ENCODE peak calls at places on chromosome 13, in nine cellular contexts. F, X, L, U, I, T, M, Y and D are unnamed samples.

GRCh38 chr13:109649713-109650112 is 136.7 kb downstream of the IRS2 start:
- DNase-seq in F (no peak), X (no peak), L (no peak), U (no peak), I (no peak), T (no peak), M (no peak), Y (no peak), D (no peak)

GRCh38 chr13:32415019-32415418 is 12.9 kb downstream of the N4BP2L1 start:
- DNase-seq in F (no peak), X (no peak), L (no peak), U (peak; percentile 36), I (peak; percentile 37), T (no peak), M (no peak), Y (no peak), D (no peak)

GRCh38 chr13:37148501-37148900 is 43.0 kb upstream of the CSNK1A1L start:
- DNase-seq in F (no peak), X (no peak), L (no peak), U (no peak), I (no peak), T (no peak), M (no peak), Y (no peak), D (no peak)

GRCh38 chr13:107117327-107118012 is 549.5 kb upstream of the ARGLU1 start:
- DNase-seq in F (no peak), X (no peak), L (no peak), U (no peak), I (no peak), T (no peak), M (no peak), Y (no peak), D (no peak)

GRCh38 chr13:20414475-20415287 is 111.0 kb downstream of the CRYL1 start:
- DNase-seq in F (no peak), X (no peak), L (no peak), U (no peak), I (peak; percentile 78), T (no peak), M (no peak), Y (no peak), D (no peak)

GRCh38 chr13:103812966-103813365 is 746.7 kb upstream of the SLC10A2 start:
- DNase-seq in F (no peak), X (no peak), L (no peak), U (peak; percentile 46), I (no peak), T (no peak), M (no peak), Y (no peak), D (peak; percentile 51)

GRCh38 chr13:51502206-51502651 is 49.4 kb upstream of the INTS6 start:
- DNase-seq in F (no peak), X (peak; percentile 33), L (no peak), U (peak; percentile 57), I (no peak), T (no peak), M (no peak), Y (no peak), D (no peak)

GRCh38 chr13:25469179-25469545 is 97.4 kb downstream of the ATP8A2 start:
- DNase-seq in F (no peak), X (no peak), L (no peak), U (no peak), I (no peak), T (no peak), M (no peak), Y (no peak), D (no peak)

GRCh38 chr13:25973576-25973975 is 78.2 kb downstream of the SHISA2 start:
- DNase-seq in F (no peak), X (no peak), L (no peak), U (no peak), I (no peak), T (no peak), M (no peak), Y (no peak), D (no peak)

GRCh38 chr13:31755803-31756212 is 16.5 kb downstream of the RXFP2 start:
- DNase-seq in F (no peak), X (no peak), L (no peak), U (peak; percentile 80), I (no peak), T (no peak), M (no peak), Y (no peak), D (no peak)

GRCh38 chr13:48319458-48320395 is 16.2 kb downstream of the RB1 start:
- DNase-seq in F (no peak), X (peak; percentile 33), L (no peak), U (no peak), I (no peak), T (peak; percentile 3), M (no peak), Y (no peak), D (no peak)

GRCh38 chr13:99658266-99658991 is 157.2 kb downstream of the TM9SF2 start:
- DNase-seq in F (peak; percentile 21), X (peak; percentile 48), L (peak; percentile 48), U (peak; percentile 68), I (peak; percentile 68), T (peak; percentile 52), M (peak; percentile 51), Y (peak; percentile 88), D (peak; percentile 68)

GRCh38 chr13:79404361-79404760 is 1.7 kb downstream of the RBM26 start:
- DNase-seq in F (no peak), X (no peak), L (no peak), U (no peak), I (no peak), T (no peak), M (no peak), Y (no peak), D (no peak)

GRCh38 chr13:99150575-99151370 is 49.9 kb upstream of the UBAC2 start:
- DNase-seq in F (no peak), X (no peak), L (no peak), U (peak; percentile 85), I (peak; percentile 37), T (peak; percentile 60), M (no peak), Y (no peak), D (peak; percentile 59)

GRCh38 chr13:33194820-33195692 is 90.5 kb downstream of the STARD13 start:
- DNase-seq in F (no peak), X (no peak), L (no peak), U (peak; percentile 99), I (no peak), T (no peak), M (no peak), Y (no peak), D (no peak)

GRCh38 chr13:73778242-73778864 is 355.9 kb downstream of the KLF12 start:
- DNase-seq in F (no peak), X (no peak), L (no peak), U (no peak), I (no peak), T (no peak), M (no peak), Y (no peak), D (no peak)

GRCh38 chr13:20553309-20553708 is 13.6 kb upstream of the IFT88 start:
- DNase-seq in F (peak; percentile 90), X (no peak), L (no peak), U (no peak), I (no peak), T (no peak), M (no peak), Y (no peak), D (no peak)

GRCh38 chr13:76027131-76027530 is 391.0 kb downstream of the LMO7 start:
- DNase-seq in F (no peak), X (no peak), L (no peak), U (no peak), I (peak; percentile 83), T (no peak), M (no peak), Y (peak; percentile 50), D (no peak)

GRCh38 chr13:19606737-19607136 is 26.7 kb upstream of the MPHOSPH8 start:
- DNase-seq in F (no peak), X (no peak), L (no peak), U (no peak), I (no peak), T (no peak), M (no peak), Y (no peak), D (no peak)

GRCh38 chr13:91158015-91158390 is 189.5 kb upstream of the MIR17HG start:
- DNase-seq in F (no peak), X (no peak), L (no peak), U (no peak), I (no peak), T (no peak), M (no peak), Y (no peak), D (peak; percentile 15)

GRCh38 chr13:24146961-24147569 is 13.5 kb upstream of the SPATA13 start:
- DNase-seq in F (no peak), X (no peak), L (no peak), U (no peak), I (no peak), T (no peak), M (no peak), Y (no peak), D (no peak)

GRCh38 chr13:86563308-86563707 is 764.1 kb upstream of the SLITRK6 start:
- DNase-seq in F (no peak), X (no peak), L (no peak), U (no peak), I (no peak), T (no peak), M (no peak), Y (no peak), D (peak; percentile 68)

GRCh38 chr13:19960673-19961015 is 2.1 kb downstream of the ZMYM2 start:
- DNase-seq in F (no peak), X (no peak), L (no peak), U (peak; percentile 18), I (no peak), T (no peak), M (no peak), Y (no peak), D (peak; percentile 7)